ENCODE peak calls at places on chromosomes 6 and 20, in four cellular contexts. J is AG08396; N is stimulated activated naive B cell treated with anti-CD40 and anti-IgM and Interleukin-4, amounts not matched to agents 10 μg/mL and 1 μg/mL and 100 μg/mL, for 72 hours; D is Ammon's horn. K is an unnamed sample.

GRCh38 chr6:30810813-30811329 is 66.5 kb upstream of the IER3 start:
- DNase-seq in N (peak), J (no peak), D (no peak), K (no peak)

GRCh38 chr6:119312875-119313338 is 36.7 kb downstream of the MAN1A1 start:
- DNase-seq in D (no peak), J (no peak), N (peak), K (no peak)

GRCh38 chr6:17417817-17418216 is 24.4 kb downstream of the CAP2 start:
- DNase-seq in J (peak), N (no peak), D (no peak), K (no peak)

GRCh38 chr6:7580927-7581618 is 8.9 kb upstream of the SNRNP48 start:
- DNase-seq in N (no peak), D (no peak), J (no peak), K (no peak)

GRCh38 chr20:35888659-35889058 is 65.6 kb downstream of the SCAND1 start:
- DNase-seq in N (no peak), J (no peak), D (no peak), K (no peak)

GRCh38 chr6:137870744-137871247 is 3.7 kb downstream of the TNFAIP3 start:
- DNase-seq in N (no peak), J (no peak), D (no peak), K (no peak)

GRCh38 chr6:72218125-72218524 is 331.8 kb downstream of the RIMS1 start:
- DNase-seq in N (no peak), J (peak), D (peak), K (peak)

GRCh38 chr6:113672691-113673149 is 184.4 kb upstream of the MARCKS start:
- DNase-seq in J (peak), N (no peak), D (peak), K (no peak)

GRCh38 chr6:23282243-23283021 is 713.1 kb downstream of the HDGFL1 start:
- DNase-seq in N (no peak), D (no peak), J (no peak), K (no peak)

GRCh38 chr6:148700713-148701392 is 46.0 kb upstream of the UST start:
- DNase-seq in J (peak), D (peak), N (no peak), K (peak)

GRCh38 chr20:45592574-45593189 is 13.6 kb upstream of the WFDC8 start:
- DNase-seq in J (no peak), D (peak), N (peak), K (peak)